ENCODE peak calls at places on chromosomes 1 and 21, in six cellular contexts. S is activated CD4-positive, alpha-beta T cell treated with anti-CD3 and anti-CD28 coated beads for 1 hour; H is CD8-positive, alpha-beta T cell; U is stimulated activated CD4-positive, alpha-beta T cell treated with anti-CD3 and anti-CD28 coated beads, Interleukin-4, amount 100 ng/mL, for 48 hours; J is psoas muscle; F is neural crest cell. X is an unnamed sample.

GRCh38 chr1:60637651-60638050 is 444.7 kb upstream of the NFIA start:
- DNase-seq in S (no peak), H (no peak), U (no peak), J (no peak), F (no peak), X (no peak)

GRCh38 chr1:22662318-22662717 is 9.3 kb downstream of the C1QB start:
- DNase-seq in S (no peak), H (no peak), U (no peak), J (no peak), F (no peak), X (no peak)

GRCh38 chr21:45323487-45324380 is 36.0 kb upstream of the POFUT2 start:
- DNase-seq in S (no peak), H (no peak), U (no peak), J (no peak), F (no peak), X (no peak)

GRCh38 chr1:9231648-9232332 is 2.8 kb upstream of the H6PD start:
- DNase-seq in S (no peak), H (no peak), U (no peak), J (no peak), F (no peak), X (no peak)

GRCh38 chr1:56284933-56285332 is 294.4 kb downstream of the PLPP3 start:
- DNase-seq in S (no peak), H (no peak), U (no peak), J (peak), F (no peak), X (no peak)

GRCh38 chr1:179807291-179807690 is 64.2 kb downstream of the FAM163A start:
- DNase-seq in S (no peak), H (no peak), U (no peak), J (no peak), F (no peak), X (no peak)

GRCh38 chr1:22861764-22862440 is 110.8 kb downstream of the LACTBL1 start:
- DNase-seq in S (no peak), H (no peak), U (no peak), J (no peak), F (peak), X (no peak)

GRCh38 chr1:36612881-36613280 is 130.2 kb upstream of the CSF3R start:
- DNase-seq in S (no peak), H (no peak), U (no peak), J (no peak), F (no peak), X (no peak)

GRCh38 chr1:193211539-193211938 is 25.1 kb upstream of the B3GALT2 start:
- DNase-seq in S (no peak), H (no peak), U (no peak), J (no peak), F (no peak), X (no peak)

GRCh38 chr1:81369814-81370213 is 430.9 kb upstream of the ADGRL2 start:
- DNase-seq in S (no peak), H (no peak), U (no peak), J (no peak), F (no peak), X (no peak)

GRCh38 chr1:198483006-198483405 is 57.5 kb downstream of the ATP6V1G3 start:
- DNase-seq in S (no peak), H (no peak), U (no peak), J (no peak), F (no peak), X (no peak)

GRCh38 chr1:235734335-235734734 is 84.8 kb upstream of the GNG4 start:
- DNase-seq in S (no peak), H (no peak), U (no peak), J (no peak), F (no peak), X (no peak)

GRCh38 chr1:6935379-6936307 is 150.4 kb downstream of the CAMTA1 start:
- DNase-seq in S (no peak), H (no peak), U (no peak), J (no peak), F (no peak), X (no peak)

GRCh38 chr1:98991127-98992003 is 13.3 kb downstream of the PLPPR5 start:
- DNase-seq in S (no peak), H (no peak), U (no peak), J (no peak), F (no peak), X (no peak)

GRCh38 chr1:152996633-152997385 is 4.7 kb upstream of the SPRR3 start:
- DNase-seq in S (no peak), H (no peak), U (no peak), J (no peak), F (no peak), X (no peak)

GRCh38 chr1:26084091-26084561 is 16.7 kb upstream of the TRIM63 start:
- DNase-seq in S (no peak), H (no peak), U (no peak), J (peak), F (no peak), X (no peak)

GRCh38 chr21:41653944-41654625 is 112.8 kb downstream of the RIPK4 start:
- DNase-seq in S (no peak), H (no peak), U (no peak), J (no peak), F (no peak), X (no peak)

GRCh38 chr1:24283326-24284155 is 35.6 kb upstream of the GRHL3 start:
- DNase-seq in S (no peak), H (no peak), U (no peak), J (no peak), F (no peak), X (no peak)

GRCh38 chr21:28699591-28700259 is 293.0 kb downstream of the LTN1 start:
- DNase-seq in S (no peak), H (no peak), U (no peak), J (no peak), F (no peak), X (no peak)

GRCh38 chr1:184483101-184483813 is 96.4 kb downstream of the C1orf21 start:
- DNase-seq in S (no peak), H (no peak), U (no peak), J (peak), F (no peak), X (no peak)

GRCh38 chr1:28640766-28641165 is 2.1 kb downstream of the TAF12 start:
- DNase-seq in S (no peak), H (peak), U (no peak), J (no peak), F (no peak), X (no peak)

GRCh38 chr1:21603177-21604138 is 65.7 kb downstream of the RAP1GAP start:
- DNase-seq in S (no peak), H (peak), U (no peak), J (no peak), F (no peak), X (no peak)

GRCh38 chr1:45512641-45513054 is 9.0 kb downstream of the PRDX1 start:
- DNase-seq in S (peak), H (peak), U (peak), J (peak), F (peak), X (peak)

GRCh38 chr1:90386899-90387334 is 330.2 kb downstream of the BARHL2 start:
- DNase-seq in S (no peak), H (no peak), U (no peak), J (no peak), F (no peak), X (no peak)

GRCh38 chr1:212667223-212668139 is 32.2 kb downstream of the BATF3 start:
- DNase-seq in S (no peak), H (no peak), U (no peak), J (peak), F (no peak), X (no peak)

GRCh38 chr1:61083799-61084385 is 1.5 kb downstream of the NFIA start:
- DNase-seq in S (no peak), H (no peak), U (no peak), J (no peak), F (no peak), X (no peak)

GRCh38 chr1:220786337-220787068 is at the start of gene MTARC1:
- DNase-seq in S (no peak), H (no peak), U (no peak), J (peak), F (peak), X (peak)

X was measured in B cell.